ENCODE peak calls at places on chromosome 1, in ten cellular contexts. O is lung microvascular endothelial cell; Q is heart left ventricle; Z is stimulated activated CD4-positive, alpha-beta T cell treated with anti-CD3 and anti-CD28 coated beads, Interleukin-4, amount 100 ng/mL, for 1 hour; C is GM12892; D is CD8-positive, alpha-beta memory T cell; B is activated B cell treated with CpG ODN at 0.5 μM for 24 hours; X is T follicular helper cell; I is anterior cingulate cortex; G is aorta. V is an unnamed sample.

GRCh38 chr1:227889863-227890405 is 57.8 kb downstream of the WNT9A start:
- DNase-seq in C (no peak), D (no peak), G (no peak), X (no peak), Z (no peak), B (no peak), Q (no peak), O (no peak), I (no peak), V (no peak)

GRCh38 chr1:8283058-8283884 is 34.6 kb upstream of the SLC45A1 start:
- DNase-seq in G (peak), Z (no peak), Q (peak), B (no peak), D (no peak), X (no peak), O (no peak), I (no peak), C (peak), V (no peak)

GRCh38 chr1:56578963-56579875 is at the start of gene PLPP3:
- DNase-seq in D (no peak), Q (peak), O (peak), I (peak), C (peak), Z (no peak), X (no peak), B (peak), G (peak), V (peak)

GRCh38 chr1:28313710-28314510 is 14.9 kb upstream of the MED18 start:
- DNase-seq in D (no peak), B (no peak), X (no peak), Q (peak), O (no peak), I (no peak), G (peak), Z (no peak), C (no peak), V (no peak)

GRCh38 chr1:150909585-150910185 is 16.5 kb upstream of the SETDB1 start:
- DNase-seq in C (no peak), Q (no peak), X (no peak), O (no peak), G (no peak), B (no peak), I (no peak), D (no peak), Z (no peak), V (no peak)

GRCh38 chr1:204350857-204351573 is 8.7 kb downstream of the PLEKHA6 start:
- DNase-seq in Z (no peak), D (no peak), I (peak), X (no peak), C (no peak), B (no peak), O (peak), G (peak), Q (peak), V (peak)

GRCh38 chr1:81844477-81844876 is 43.7 kb downstream of the ADGRL2 start:
- DNase-seq in C (no peak), X (no peak), O (no peak), Q (no peak), D (no peak), G (no peak), Z (no peak), I (no peak), B (no peak), V (no peak)

GRCh38 chr1:43255438-43256210 is 14.2 kb upstream of the TMEM125 start:
- DNase-seq in X (no peak), D (no peak), O (no peak), I (no peak), Z (no peak), Q (peak), G (no peak), C (no peak), B (no peak), V (no peak)

GRCh38 chr1:157025856-157026255 is 19.7 kb downstream of the ARHGEF11 start:
- DNase-seq in Q (no peak), C (no peak), X (no peak), I (no peak), G (no peak), Z (no peak), O (no peak), B (no peak), D (no peak), V (no peak)

GRCh38 chr1:28062806-28063205 is 25.6 kb downstream of the EYA3 start:
- DNase-seq in B (no peak), Z (peak), O (peak), C (no peak), Q (no peak), D (no peak), X (no peak), I (no peak), G (no peak), V (no peak)

GRCh38 chr1:53754484-53755312 is 15.7 kb upstream of the GLIS1 start:
- DNase-seq in D (no peak), Q (no peak), B (no peak), G (no peak), I (no peak), O (peak), Z (no peak), C (no peak), X (no peak), V (no peak)

GRCh38 chr1:35192056-35192852 is 691 bp downstream of the SFPQ start:
- DNase-seq in B (peak), O (peak), D (peak), X (peak), Q (peak), Z (peak), G (peak), I (peak), C (peak), V (no peak)

GRCh38 chr1:208077232-208077751 is 166.4 kb upstream of the CD34 start:
- DNase-seq in C (no peak), D (no peak), X (no peak), B (no peak), Z (no peak), Q (peak), G (no peak), I (no peak), O (no peak), V (no peak)

GRCh38 chr1:15526021-15526489 is 593 bp upstream of the DNAJC16 start:
- DNase-seq in Q (peak), B (no peak), D (no peak), Z (no peak), I (no peak), C (no peak), X (no peak), G (no peak), O (no peak), V (no peak)

GRCh38 chr1:70462611-70463010 is 51.5 kb downstream of the CTH start:
- DNase-seq in Q (no peak), B (no peak), C (no peak), O (no peak), D (no peak), X (no peak), G (no peak), I (no peak), Z (no peak), V (no peak)

GRCh38 chr1:245843101-245843500 is 664.0 kb downstream of the SMYD3 start:
- DNase-seq in I (no peak), X (no peak), G (no peak), Z (no peak), D (no peak), Q (no peak), C (no peak), O (no peak), B (no peak), V (no peak)

GRCh38 chr1:9119745-9120144 is 9.2 kb downstream of the GPR157 start:
- DNase-seq in B (no peak), G (no peak), D (no peak), Z (no peak), C (no peak), O (no peak), Q (no peak), X (no peak), I (no peak), V (no peak)

GRCh38 chr1:6357243-6357929 is 36.2 kb downstream of the ACOT7 start:
- DNase-seq in D (no peak), B (no peak), G (no peak), Z (no peak), I (no peak), C (no peak), O (no peak), X (no peak), Q (no peak), V (no peak)

GRCh38 chr1:156444407-156445001 is 56.1 kb downstream of the MEF2D start:
- DNase-seq in X (no peak), I (no peak), B (no peak), O (peak), D (no peak), G (no peak), Q (no peak), Z (peak), C (no peak), V (no peak)

GRCh38 chr1:21841852-21842466 is 29.9 kb downstream of the LDLRAD2 start:
- DNase-seq in X (no peak), O (no peak), I (no peak), Q (peak), Z (no peak), D (no peak), C (no peak), G (no peak), B (no peak), V (no peak)

GRCh38 chr1:193031431-193031830 is 27.7 kb downstream of the UCHL5 start:
- DNase-seq in Q (no peak), Z (no peak), D (no peak), X (no peak), O (peak), I (no peak), C (no peak), B (no peak), G (no peak), V (no peak)

V was measured in brain pericyte.